ENCODE peak calls at places on chromosomes 13 and 19, in four cellular contexts. E is K562, C is HCT116, R is H1. Q is an unnamed sample.
A peak's percentile ranks its signal among the peaks of the same experiment; 100 is the strongest.

GRCh38 chr13:108342369-108343289 is 73.1 kb downstream of the TNFSF13B start:
- DNase-seq in E (no peak), C (peak; percentile 16), R (no peak), Q (peak; percentile 20)

GRCh38 chr13:109569938-109570711 is 216.3 kb downstream of the IRS2 start:
- DNase-seq in E (no peak), C (no peak), R (no peak), Q (no peak)

GRCh38 chr19:16473875-16474397 is 2.2 kb upstream of the EPS15L1 start:
- DNase-seq in E (no peak), C (no peak), R (no peak), Q (no peak)

GRCh38 chr13:105139380-105140285 is 1395.8 kb downstream of the EFNB2 start:
- DNase-seq in E (no peak), C (peak; percentile 44), R (no peak), Q (no peak)

GRCh38 chr19:18961767-18962423 is 20.9 kb upstream of the HOMER3 start:
- DNase-seq in E (peak; percentile 59), C (no peak), R (peak; percentile 92), Q (no peak)

GRCh38 chr13:60869941-60870613 is 473.1 kb downstream of the TDRD3 start:
- DNase-seq in E (no peak), C (no peak), R (no peak), Q (no peak)

GRCh38 chr13:102724923-102725322 is 30.1 kb upstream of the METTL21C start:
- DNase-seq in E (no peak), C (no peak), R (no peak), Q (no peak)

GRCh38 chr13:61192826-61193225 is 222.8 kb downstream of the PCDH20 start:
- DNase-seq in E (no peak), C (no peak), R (no peak), Q (no peak)

GRCh38 chr13:79522583-79522982 is 41.6 kb downstream of the NDFIP2 start:
- DNase-seq in E (no peak), C (no peak), R (no peak), Q (no peak)

GRCh38 chr13:50127017-50127725 is 111.9 kb downstream of the KCNRG start:
- DNase-seq in E (no peak), C (no peak), R (peak; percentile 71), Q (no peak)

GRCh38 chr13:27965740-27966640 is 3.1 kb downstream of the CDX2 start:
- DNase-seq in E (no peak), C (no peak), R (peak; percentile 81), Q (peak; percentile 66)

GRCh38 chr19:18856385-18857126 is 24.8 kb downstream of the UPF1 start:
- DNase-seq in E (no peak), C (no peak), R (no peak), Q (no peak)

GRCh38 chr13:80235131-80235530 is 105.8 kb downstream of the SPRY2 start:
- DNase-seq in E (no peak), C (no peak), R (no peak), Q (no peak)

GRCh38 chr13:112781881-112782361 is 92.1 kb downstream of the ATP11A start:
- DNase-seq in E (no peak), C (no peak), R (peak; percentile 35), Q (no peak)

GRCh38 chr13:51814825-51815650 is 11.1 kb upstream of the DHRS12 start:
- DNase-seq in E (peak; percentile 48), C (peak; percentile 60), R (peak; percentile 90), Q (peak; percentile 52)

GRCh38 chr13:111897846-111898215 is 169.1 kb upstream of the SOX1 start:
- DNase-seq in E (no peak), C (no peak), R (no peak), Q (no peak)

GRCh38 chr19:27774337-27774736 is 1438.6 kb downstream of the UQCRFS1 start:
- DNase-seq in E (peak; percentile 42), C (no peak), R (peak; percentile 77), Q (no peak)

GRCh38 chr13:74751739-74752138 is 617.5 kb upstream of the KLF12 start:
- DNase-seq in E (no peak), C (no peak), R (no peak), Q (no peak)

GRCh38 chr19:14062558-14062855 is 631 bp upstream of the PALM3 start:
- DNase-seq in E (no peak), C (no peak), R (no peak), Q (no peak)

GRCh38 chr19:30690935-30691505 is 318.8 kb downstream of the ZNF536 start:
- DNase-seq in E (no peak), C (no peak), R (no peak), Q (no peak)

GRCh38 chr19:30690525-30690924 is 318.3 kb downstream of the ZNF536 start:
- DNase-seq in E (no peak), C (no peak), R (no peak), Q (no peak)

GRCh38 chr19:30693179-30693578 is 321.0 kb downstream of the ZNF536 start:
- DNase-seq in E (no peak), C (no peak), R (no peak), Q (no peak)

GRCh38 chr19:30692517-30692870 is 320.3 kb downstream of the ZNF536 start:
- DNase-seq in E (no peak), C (no peak), R (no peak), Q (no peak)

DNA sequence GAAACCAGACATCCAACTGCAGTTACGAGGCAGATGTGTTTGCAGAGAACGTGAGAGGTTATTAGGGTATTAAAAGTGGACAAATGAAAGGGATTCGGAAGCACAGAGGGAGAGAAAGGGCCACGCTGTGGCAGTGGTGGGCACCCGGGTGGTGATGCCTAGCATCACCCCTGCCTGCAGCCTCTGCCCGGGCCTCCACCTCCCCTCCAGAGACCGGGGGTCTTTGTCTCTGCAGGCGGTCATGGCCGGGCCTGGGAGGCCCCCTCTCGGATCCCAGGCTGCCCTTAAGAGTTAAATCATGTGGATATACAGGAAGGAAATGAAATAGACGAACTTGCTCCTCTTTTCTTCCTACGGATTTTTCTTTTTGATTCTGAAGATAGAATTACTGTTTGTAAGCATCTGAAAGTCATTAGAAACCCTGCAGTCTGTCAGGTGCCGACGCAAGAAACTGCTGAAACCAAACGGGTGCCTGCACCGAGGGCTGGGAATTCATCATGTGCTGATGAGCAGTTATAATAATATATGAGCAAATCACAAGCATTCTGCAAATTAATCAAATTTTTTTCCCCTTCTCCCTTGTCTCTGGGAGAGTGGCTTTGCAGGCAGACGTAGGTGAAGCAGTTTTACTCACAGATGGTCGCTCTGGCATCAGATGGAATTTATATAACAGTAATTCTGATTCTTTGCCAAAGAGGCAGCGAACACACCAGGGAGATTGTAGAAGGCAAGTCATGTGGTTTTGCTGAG is 319.8 kb downstream of the ZNF536 start:
- DNase-seq in E (no peak), C (no peak), R (no peak), Q (no peak)
- H3K4me3 ChIP-seq in E (no peak overlapping the region), C (no peak overlapping the region), R (no peak overlapping the region), Q (no peak overlapping the region)

GRCh38 chr13:25659091-25659502 is 287.3 kb downstream of the ATP8A2 start:
- DNase-seq in E (no peak), C (no peak), R (no peak), Q (no peak)

GRCh38 chr13:25648996-25649633 is 277.3 kb downstream of the ATP8A2 start:
- DNase-seq in E (no peak), C (no peak), R (no peak), Q (no peak)

GRCh38 chr13:25657062-25657588 is 285.4 kb downstream of the ATP8A2 start:
- DNase-seq in E (no peak), C (no peak), R (no peak), Q (no peak)

GRCh38 chr13:25652764-25653163 is 281.0 kb downstream of the ATP8A2 start:
- DNase-seq in E (no peak), C (no peak), R (no peak), Q (no peak)

GRCh38 chr13:25654332-25654731 is 282.6 kb downstream of the ATP8A2 start:
- DNase-seq in E (no peak), C (no peak), R (no peak), Q (no peak)
- TF ChIP-seq ZNF274 in E (no peak), C (no peak), R (no peak), Q (no peak)

DNA sequence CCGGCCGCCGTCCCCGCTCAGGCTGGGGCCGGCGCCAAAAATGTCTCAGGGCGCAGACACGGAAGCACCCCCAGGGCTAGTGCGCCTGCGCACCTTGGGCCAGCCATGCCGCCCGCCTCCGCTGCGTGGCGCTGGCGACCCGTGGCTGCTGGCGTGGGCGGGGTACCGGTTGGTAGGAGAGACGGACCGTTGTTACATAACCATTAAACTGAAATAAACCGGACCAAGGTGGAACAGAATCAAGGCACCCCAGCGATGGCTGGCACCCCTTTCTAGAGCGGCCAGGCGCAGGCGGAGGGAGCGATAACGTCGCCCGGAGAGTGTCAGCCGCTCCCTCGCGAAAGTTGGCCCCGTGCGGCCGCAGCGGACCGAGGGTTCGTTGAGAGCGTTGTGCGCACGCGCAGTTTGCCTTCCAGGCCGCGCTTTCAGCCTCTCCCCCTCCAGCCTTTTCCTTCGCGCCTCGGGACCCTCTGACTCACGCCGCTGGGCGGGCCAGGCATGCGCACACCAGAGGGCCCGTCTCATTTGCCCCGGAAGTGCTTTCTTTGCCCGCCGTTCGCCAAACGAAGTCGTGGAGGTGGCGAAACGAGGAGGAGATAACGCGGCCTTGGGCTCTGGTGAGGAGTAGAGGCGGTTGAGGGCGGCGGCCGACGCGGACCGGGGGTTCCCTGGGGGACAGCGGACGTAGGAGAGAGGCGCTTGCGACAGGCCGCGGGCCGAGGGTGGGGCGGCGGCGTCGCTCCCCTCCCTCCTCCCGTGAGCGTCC is at the start of the genes PLEKHJ1 and SF3A2:
- DNase-seq in E (peak; percentile 97), C (peak; percentile 94), R (peak; percentile 99), Q (peak; percentile 96)
- H3K4me1 ChIP-seq in E (peaks cover 71% of the 10 kb centered on the region), C (peaks cover 17% of the 10 kb centered on the region), R (peaks cover 24% of the 10 kb centered on the region), Q (peaks cover 41% of the 10 kb centered on the region)

GRCh38 chr19:11164278-11164677 is 8.7 kb upstream of the SPC24 start:
- DNase-seq in E (no peak), C (no peak), R (no peak), Q (no peak)
- H3K4me3 ChIP-seq in E (no peak overlapping the region), C (no peak overlapping the region), R (no peak overlapping the region), Q (no peak overlapping the region)

GRCh38 chr19:45517641-45518468 is 10.6 kb downstream of the VASP start:
- DNase-seq in E (no peak), C (no peak), R (no peak), Q (no peak)
- TF ChIP-seq ZNF274 in E (no peak), C (no peak), R (no peak), Q (no peak)

DNA sequence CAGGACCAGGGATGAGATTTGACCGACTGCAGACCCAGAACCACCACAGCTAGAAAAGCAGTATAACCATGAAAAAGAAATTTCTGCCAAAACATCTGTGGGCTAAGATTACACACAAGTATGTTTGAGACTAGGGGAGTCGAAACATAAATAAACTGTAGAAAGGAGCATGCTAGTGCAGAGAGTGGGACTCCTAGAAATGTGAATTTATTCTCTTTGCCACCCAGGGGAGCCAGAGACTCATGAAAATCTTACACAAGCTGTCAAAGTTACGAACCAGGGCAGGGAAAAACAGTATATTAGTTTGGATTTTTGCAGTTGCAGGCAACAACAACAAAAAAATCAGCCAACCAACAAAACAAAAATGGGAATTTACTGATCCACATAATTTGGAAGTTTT is 12.3 kb upstream of the HSPH1 start:
- DNase-seq in E (no peak), C (no peak), R (no peak), Q (no peak)
- H3K4me1 ChIP-seq in E (no peaks in the 10 kb centered on the region), C (peaks cover 12% of the 10 kb centered on the region), R (no peaks in the 10 kb centered on the region), Q (peaks cover 2% of the 10 kb centered on the region)

GRCh38 chr19:38685666-38686529 is 38.4 kb downstream of the ACTN4 start:
- DNase-seq in E (peak; percentile 24), C (peak; percentile 28), R (peak; percentile 63), Q (no peak)
- H3K4me3 ChIP-seq in E (no peak overlapping the region), C (no peak overlapping the region), R (peak overlapping the region; percentile 24), Q (no peak overlapping the region)